ENCODE peak calls at places on chromosomes 5 and 9, in eight cellular contexts. One of them, this sample, is unnamed.
A peak's percentile ranks its signal among the peaks of the same experiment; 100 is the strongest.

GRCh38 chr5:138336952-138337684 is 948 bp upstream of the FAM53C start:
- DNase-seq in NCI-H2081: peak; percentile 73
- DNase-seq in transverse colon: peak; percentile 85
- DNase-seq in AG08396: peak; percentile 73
- DNase-seq in effector memory CD8-positive, alpha-beta T cell: no peak
- DNase-seq in T47D: no peak
- DNase-seq in MCF 10A: peak; percentile 88
- DNase-seq in SJSA1: no peak
- DNase-seq in this sample: peak; percentile 85

GRCh38 chr5:127650022-127650421 is 1.1 kb downstream of the CTXN3 start:
- DNase-seq in transverse colon: no peak
- DNase-seq in NCI-H2081: no peak
- DNase-seq in AG08396: no peak
- DNase-seq in MCF 10A: no peak
- DNase-seq in SJSA1: peak; percentile 27
- DNase-seq in effector memory CD8-positive, alpha-beta T cell: no peak
- DNase-seq in T47D: no peak
- DNase-seq in this sample: no peak

GRCh38 chr9:116816484-116816883 is 129.4 kb downstream of the TRIM32 start:
- DNase-seq in transverse colon: no peak
- DNase-seq in SJSA1: no peak
- DNase-seq in effector memory CD8-positive, alpha-beta T cell: no peak
- DNase-seq in AG08396: no peak
- DNase-seq in NCI-H2081: no peak
- DNase-seq in T47D: no peak
- DNase-seq in MCF 10A: no peak
- DNase-seq in this sample: no peak

GRCh38 chr9:1055156-1055555 is 5.0 kb downstream of the DMRT2 start:
- DNase-seq in SJSA1: peak; percentile 10
- DNase-seq in MCF 10A: peak; percentile 24
- DNase-seq in AG08396: no peak
- DNase-seq in transverse colon: no peak
- DNase-seq in effector memory CD8-positive, alpha-beta T cell: no peak
- DNase-seq in NCI-H2081: no peak
- DNase-seq in T47D: no peak
- DNase-seq in this sample: no peak

GRCh38 chr5:119280380-119280779 is 75.4 kb upstream of the TNFAIP8 start:
- DNase-seq in MCF 10A: no peak
- DNase-seq in T47D: no peak
- DNase-seq in effector memory CD8-positive, alpha-beta T cell: no peak
- DNase-seq in transverse colon: no peak
- DNase-seq in AG08396: no peak
- DNase-seq in SJSA1: no peak
- DNase-seq in NCI-H2081: no peak
- DNase-seq in this sample: no peak

GRCh38 chr5:10729320-10730133 is 31.5 kb downstream of the DAP start:
- DNase-seq in NCI-H2081: no peak
- DNase-seq in AG08396: no peak
- DNase-seq in MCF 10A: no peak
- DNase-seq in T47D: no peak
- DNase-seq in effector memory CD8-positive, alpha-beta T cell: no peak
- DNase-seq in SJSA1: peak; percentile 78
- DNase-seq in transverse colon: no peak
- DNase-seq in this sample: no peak

GRCh38 chr5:142475102-142475501 is 150.3 kb upstream of the SPRY4 start:
- DNase-seq in SJSA1: no peak
- DNase-seq in effector memory CD8-positive, alpha-beta T cell: no peak
- DNase-seq in T47D: no peak
- DNase-seq in NCI-H2081: no peak
- DNase-seq in MCF 10A: no peak
- DNase-seq in transverse colon: no peak
- DNase-seq in AG08396: no peak
- DNase-seq in this sample: no peak

GRCh38 chr9:94672811-94673487 is 33.6 kb upstream of the FBP1 start:
- DNase-seq in MCF 10A: peak; percentile 38
- DNase-seq in transverse colon: no peak
- DNase-seq in effector memory CD8-positive, alpha-beta T cell: no peak
- DNase-seq in SJSA1: peak; percentile 77
- DNase-seq in AG08396: peak; percentile 27
- DNase-seq in NCI-H2081: no peak
- DNase-seq in T47D: no peak
- DNase-seq in this sample: no peak

GRCh38 chr5:140794594-140795258 is at the start of gene PCDHA2:
- DNase-seq in effector memory CD8-positive, alpha-beta T cell: no peak
- DNase-seq in AG08396: peak; percentile 38
- DNase-seq in transverse colon: no peak
- DNase-seq in SJSA1: no peak
- DNase-seq in NCI-H2081: no peak
- DNase-seq in MCF 10A: no peak
- DNase-seq in T47D: no peak
- DNase-seq in this sample: no peak

This sample was measured in CD8-positive, alpha-beta memory T cell.